ENCODE peak calls at places on chromosome 9, in five cellular contexts. H is colonic mucosa; W is IMR-90; D is cardiac fibroblast; B is CD8-positive, alpha-beta T cell. K is an unnamed sample.

GRCh38 chr9:110029422-110029814 is 178.5 kb downstream of the C9orf152 start:
- DNase-seq in H (no peak), W (peak), D (peak), B (no peak), K (no peak)

GRCh38 chr9:137113385-137114159 is 961 bp downstream of the DPP7 start:
- DNase-seq in H (no peak), W (no peak), D (peak), B (no peak), K (peak)

GRCh38 chr9:12726795-12727194 is 33.6 kb downstream of the TYRP1 start:
- DNase-seq in H (no peak), W (no peak), D (no peak), B (no peak), K (no peak)

GRCh38 chr9:107999011-107999410 is 509.4 kb upstream of the KLF4 start:
- DNase-seq in H (no peak), W (no peak), D (no peak), B (no peak), K (no peak)

GRCh38 chr9:130629443-130630090 is 34.8 kb upstream of the PRDM12 start:
- DNase-seq in H (no peak), W (no peak), D (no peak), B (no peak), K (no peak)

GRCh38 chr9:81411961-81412360 is 277.4 kb downstream of the TLE1 start:
- DNase-seq in H (no peak), W (peak), D (no peak), B (no peak), K (no peak)

GRCh38 chr9:123248630-123249029 is 19.8 kb downstream of the STRBP start:
- DNase-seq in H (no peak), W (no peak), D (no peak), B (no peak), K (no peak)

GRCh38 chr9:137445930-137446431 is 4.8 kb upstream of the ENTPD8 start:
- DNase-seq in H (no peak), W (no peak), D (no peak), B (no peak), K (peak)

GRCh38 chr9:13279284-13280162 is at the start of gene MPDZ:
- DNase-seq in H (peak), W (peak), D (peak), B (no peak), K (no peak)

GRCh38 chr9:107141967-107142366 is 141.1 kb upstream of the RAD23B start:
- DNase-seq in H (no peak), W (peak), D (peak), B (no peak), K (no peak)

GRCh38 chr9:20001058-20001457 is 212.2 kb upstream of the SLC24A2 start:
- DNase-seq in H (no peak), W (no peak), D (no peak), B (no peak), K (no peak)

GRCh38 chr9:123544007-123544827 is 188.2 kb downstream of the CRB2 start:
- DNase-seq in H (peak), W (peak), D (peak), B (no peak), K (no peak)

GRCh38 chr9:224540-225520 is 10.2 kb downstream of the DOCK8 start:
- DNase-seq in H (no peak), W (no peak), D (no peak), B (no peak), K (no peak)

GRCh38 chr9:63859475-63860215 is 1425.4 kb downstream of the FOXD4L5 start:
- DNase-seq in H (peak), W (no peak), D (peak), B (no peak), K (no peak)

GRCh38 chr9:79686381-79687130 is 114.8 kb downstream of the TLE4 start:
- DNase-seq in H (no peak), W (peak), D (peak), B (no peak), K (no peak)

GRCh38 chr9:5562806-5563416 is 52.6 kb downstream of the PDCD1LG2 start:
- DNase-seq in H (no peak), W (no peak), D (no peak), B (no peak), K (no peak)

GRCh38 chr9:20621553-20622329 is 558 bp downstream of the MLLT3 start:
- DNase-seq in H (peak), W (peak), D (peak), B (peak), K (peak)

GRCh38 chr9:96331236-96331947 is 29.4 kb upstream of the HSD17B3 start:
- DNase-seq in H (no peak), W (peak), D (peak), B (no peak), K (no peak)

GRCh38 chr9:109251080-109251775 is 69.6 kb downstream of the EPB41L4B start:
- DNase-seq in H (peak), W (peak), D (peak), B (no peak), K (no peak)

GRCh38 chr9:123484130-123484529 is 128.1 kb downstream of the CRB2 start:
- DNase-seq in H (peak), W (no peak), D (no peak), B (no peak), K (no peak)

GRCh38 chr9:71685394-71685793 is 82.9 kb downstream of the CEMIP2 start:
- DNase-seq in H (peak), W (peak), D (no peak), B (no peak), K (no peak)

GRCh38 chr9:93818795-93819472 is 136.2 kb downstream of the BARX1 start:
- DNase-seq in H (no peak), W (no peak), D (no peak), B (no peak), K (peak)

GRCh38 chr9:90578116-90578815 is 64.4 kb downstream of the DIRAS2 start:
- DNase-seq in H (no peak), W (no peak), D (no peak), B (no peak), K (no peak)

GRCh38 chr9:8254527-8254926 is 454.9 kb upstream of the DMAC1 start:
- DNase-seq in H (no peak), W (no peak), D (peak), B (no peak), K (no peak)

GRCh38 chr9:8694983-8695588 is 895.5 kb upstream of the DMAC1 start:
- DNase-seq in H (no peak), W (no peak), D (no peak), B (no peak), K (no peak)

GRCh38 chr9:116383956-116384355 is 230.4 kb downstream of the PAPPA start:
- DNase-seq in H (no peak), W (peak), D (peak), B (no peak), K (no peak)

GRCh38 chr9:4305586-4305985 is 5.7 kb upstream of the GLIS3 start:
- DNase-seq in H (no peak), W (no peak), D (no peak), B (no peak), K (no peak)

GRCh38 chr9:122445155-122445749 is 32.5 kb downstream of the OR1J1 start:
- DNase-seq in H (no peak), W (peak), D (peak), B (no peak), K (no peak)

GRCh38 chr9:116800885-116801284 is 113.8 kb downstream of the TRIM32 start:
- DNase-seq in H (no peak), W (no peak), D (peak), B (no peak), K (no peak)

GRCh38 chr9:97761879-97762278 is 64.7 kb upstream of the XPA start:
- DNase-seq in H (no peak), W (no peak), D (no peak), B (no peak), K (no peak)

GRCh38 chr9:90189306-90189705 is 453.3 kb downstream of the DIRAS2 start:
- DNase-seq in H (no peak), W (no peak), D (no peak), B (no peak), K (no peak)

GRCh38 chr9:10403283-10403682 is 209.5 kb downstream of the PTPRD start:
- DNase-seq in H (no peak), W (no peak), D (no peak), B (no peak), K (no peak)

GRCh38 chr9:136117291-136118060 is 1.2 kb downstream of the TMEM250 start:
- DNase-seq in H (peak), W (no peak), D (peak), B (no peak), K (no peak)

GRCh38 chr9:123246534-123246933 is 21.9 kb downstream of the STRBP start:
- DNase-seq in H (no peak), W (no peak), D (peak), B (no peak), K (no peak)

GRCh38 chr9:17614246-17614645 is 35.4 kb downstream of the SH3GL2 start:
- DNase-seq in H (no peak), W (no peak), D (no peak), B (no peak), K (no peak)

GRCh38 chr9:69425402-69425801 is 100.4 kb downstream of the ENTREP1 start:
- DNase-seq in H (no peak), W (no peak), D (no peak), B (no peak), K (no peak)
- TF ChIP-seq CTCF in H (no peak), W (no peak), D (no peak), B (no peak), K (no peak)

GRCh38 chr9:113935677-113936380 is 59.7 kb downstream of the ZNF618 start:
- DNase-seq in H (peak), W (no peak), D (no peak), B (no peak), K (no peak)

GRCh38 chr9:113933188-113933587 is 57.1 kb downstream of the ZNF618 start:
- DNase-seq in H (peak), W (no peak), D (peak), B (no peak), K (no peak)

GRCh38 chr9:113933671-113934070 is 57.6 kb downstream of the ZNF618 start:
- DNase-seq in H (peak), W (no peak), D (no peak), B (no peak), K (no peak)

GRCh38 chr9:113934826-113935676 is 58.9 kb downstream of the ZNF618 start:
- DNase-seq in H (peak), W (no peak), D (no peak), B (no peak), K (no peak)

GRCh38 chr9:113934167-113934566 is 58.1 kb downstream of the ZNF618 start:
- DNase-seq in H (peak), W (no peak), D (no peak), B (no peak), K (no peak)
- TF ChIP-seq CTCF in H (no peak), W (no peak), D (no peak), B (no peak), K (no peak)

DNA sequence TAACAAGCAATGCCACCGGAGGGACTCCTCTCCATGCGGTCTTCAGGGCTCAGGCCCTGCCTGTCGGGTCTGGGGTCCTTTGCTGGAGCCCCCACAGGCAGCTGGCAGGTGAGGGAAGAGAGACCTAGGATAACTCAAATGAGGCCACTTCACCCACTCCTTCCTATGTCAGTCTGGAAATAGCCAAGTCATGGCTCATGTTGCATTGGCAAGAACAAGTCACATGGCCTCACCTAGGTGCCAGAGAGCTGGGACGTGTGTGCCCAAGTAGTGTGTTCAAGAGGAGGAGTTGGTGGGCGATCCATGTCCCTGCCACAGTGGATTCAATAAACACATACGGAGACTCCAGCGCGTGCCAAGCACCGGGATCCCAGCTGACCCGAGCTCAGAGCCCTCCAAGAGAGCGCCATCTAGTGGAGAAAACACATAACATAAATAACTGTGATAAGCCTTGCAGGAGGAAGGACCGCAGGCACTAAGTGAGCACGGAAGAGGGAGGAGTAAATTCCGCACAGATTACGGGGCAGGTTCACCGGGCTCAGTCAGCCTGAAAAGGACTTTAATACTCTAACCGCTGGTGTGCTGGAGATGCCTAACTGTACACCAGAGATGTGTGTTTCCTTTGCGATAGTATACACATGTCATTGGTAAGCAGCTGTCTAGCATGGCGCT is 580.8 kb downstream of the CCDC171 start:
- DNase-seq in H (peak), W (peak), D (peak), B (no peak), K (no peak)
- TF ChIP-seq CTCF in H (peak), W (peak), D (peak), B (peak), K (peak)

DNA sequence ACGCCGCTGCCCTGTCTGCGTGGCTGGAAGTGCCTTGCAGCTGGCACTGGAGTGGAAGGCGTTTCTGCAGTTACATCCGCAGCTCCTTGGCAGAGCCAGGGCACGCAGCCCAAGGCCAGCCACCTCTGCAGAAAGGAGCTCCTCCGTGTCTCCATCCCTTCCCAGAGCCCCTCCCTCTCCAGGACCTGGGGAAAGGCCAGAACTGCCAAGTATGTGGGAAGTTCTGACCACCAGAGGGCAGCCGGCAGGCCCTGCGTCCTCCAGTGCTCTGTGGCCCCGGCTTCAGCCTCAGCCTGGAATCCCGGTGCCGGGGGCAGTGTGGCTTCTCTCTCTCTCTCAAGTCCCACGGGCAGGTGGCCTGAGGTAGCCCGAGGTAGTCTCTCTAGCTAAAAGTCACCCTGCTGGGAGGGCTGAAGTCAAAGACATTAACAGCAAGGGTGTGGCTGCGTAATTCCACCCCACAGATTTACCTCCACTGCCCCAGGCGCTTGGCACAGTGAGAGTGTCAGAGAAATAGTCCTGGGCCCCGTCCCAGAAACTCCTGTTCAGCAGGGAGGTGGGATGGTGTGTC is 101.7 kb upstream of the FCN2 start:
- DNase-seq in H (peak), W (peak), D (peak), B (no peak), K (no peak)
- TF ChIP-seq CTCF in H (peak), W (peak), D (peak), B (no peak), K (no peak)

DNA sequence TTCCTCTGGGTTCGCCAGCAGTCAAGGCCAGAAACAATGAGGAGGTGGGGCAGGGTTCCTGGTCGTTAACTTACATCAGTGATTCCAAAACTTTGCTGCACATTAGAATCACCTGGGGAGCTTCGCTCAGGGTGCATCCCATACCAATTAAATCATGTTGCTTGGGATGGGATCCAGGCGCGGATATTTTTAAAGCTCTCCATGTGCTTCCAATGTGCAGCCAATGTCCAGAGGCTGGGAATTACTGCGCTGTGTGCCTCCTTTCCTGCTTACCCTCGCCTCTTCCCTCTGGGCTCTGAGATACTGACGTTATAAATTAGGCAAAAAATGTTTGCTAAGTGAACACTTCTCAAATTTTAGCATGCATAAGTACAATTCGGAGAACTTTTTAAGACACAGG is 228.0 kb upstream of the KLF9 start:
- DNase-seq in H (no peak), W (no peak), D (no peak), B (no peak), K (no peak)
- TF ChIP-seq CTCF in H (no peak), W (no peak), D (no peak), B (no peak), K (no peak)

GRCh38 chr9:129175515-129175824 is 2.6 kb downstream of the IER5L start:
- DNase-seq in H (no peak), W (no peak), D (no peak), B (no peak), K (no peak)

GRCh38 chr9:129175825-129176633 is 2.0 kb downstream of the IER5L start:
- DNase-seq in H (peak), W (peak), D (peak), B (peak), K (peak)

GRCh38 chr9:129173296-129174101 is 4.6 kb downstream of the IER5L start:
- DNase-seq in H (peak), W (no peak), D (no peak), B (no peak), K (no peak)

GRCh38 chr9:129174102-129174723 is 3.8 kb downstream of the IER5L start:
- DNase-seq in H (peak), W (peak), D (peak), B (peak), K (peak)

GRCh38 chr9:129174724-129175514 is 3.1 kb downstream of the IER5L start:
- DNase-seq in H (peak), W (peak), D (peak), B (no peak), K (peak)
- TF ChIP-seq CTCF in H (no peak), W (peak), D (peak), B (no peak), K (no peak)

K was measured in CD4-positive, alpha-beta T cell.